ENCODE peak calls at places on chromosomes 7 and 10, in six cellular contexts. One of them, this sample, is unnamed.

GRCh38 chr7:158811461-158811860 is 17.8 kb downstream of the ESYT2 start:
- DNase-seq in iris pigment epithelial cell: peak; percentile 96
- DNase-seq in NCI-H2081: no peak
- DNase-seq in stimulated activated CD8-positive, alpha-beta memory T cell treated with anti-CD3 and anti-CD28 coated beads, Interleukin-4, amount 100 ng/mL, for 1 hour: no peak
- DNase-seq in NCI-H2227 treated with DMSO at 0.1 percent for 48 hours: no peak
- DNase-seq in AG09319: no peak
- DNase-seq in this sample: no peak

GRCh38 chr10:113752553-113752952 is 1.1 kb downstream of the PLEKHS1 start:
- DNase-seq in iris pigment epithelial cell: no peak
- DNase-seq in NCI-H2081: no peak
- DNase-seq in stimulated activated CD8-positive, alpha-beta memory T cell treated with anti-CD3 and anti-CD28 coated beads, Interleukin-4, amount 100 ng/mL, for 1 hour: no peak
- DNase-seq in NCI-H2227 treated with DMSO at 0.1 percent for 48 hours: no peak
- DNase-seq in AG09319: no peak
- DNase-seq in this sample: no peak

GRCh38 chr10:89352039-89352597 is 24.3 kb downstream of the IFIT3 start:
- DNase-seq in iris pigment epithelial cell: peak; percentile 98
- DNase-seq in NCI-H2081: no peak
- DNase-seq in stimulated activated CD8-positive, alpha-beta memory T cell treated with anti-CD3 and anti-CD28 coated beads, Interleukin-4, amount 100 ng/mL, for 1 hour: no peak
- DNase-seq in NCI-H2227 treated with DMSO at 0.1 percent for 48 hours: no peak
- DNase-seq in AG09319: peak; percentile 87
- DNase-seq in this sample: no peak

GRCh38 chr10:11934262-11934661 is 108.3 kb downstream of the UPF2 start:
- DNase-seq in iris pigment epithelial cell: peak; percentile 59
- DNase-seq in NCI-H2081: no peak
- DNase-seq in stimulated activated CD8-positive, alpha-beta memory T cell treated with anti-CD3 and anti-CD28 coated beads, Interleukin-4, amount 100 ng/mL, for 1 hour: no peak
- DNase-seq in NCI-H2227 treated with DMSO at 0.1 percent for 48 hours: no peak
- DNase-seq in AG09319: no peak
- DNase-seq in this sample: no peak

GRCh38 chr10:14353291-14353913 is 22.7 kb upstream of the FRMD4A start:
- DNase-seq in iris pigment epithelial cell: no peak
- DNase-seq in NCI-H2081: no peak
- DNase-seq in stimulated activated CD8-positive, alpha-beta memory T cell treated with anti-CD3 and anti-CD28 coated beads, Interleukin-4, amount 100 ng/mL, for 1 hour: no peak
- DNase-seq in NCI-H2227 treated with DMSO at 0.1 percent for 48 hours: no peak
- DNase-seq in AG09319: no peak
- DNase-seq in this sample: no peak

GRCh38 chr10:14838582-14839304 is 637 bp downstream of the HSPA14 start:
- DNase-seq in iris pigment epithelial cell: peak; percentile 26
- DNase-seq in NCI-H2081: no peak
- DNase-seq in stimulated activated CD8-positive, alpha-beta memory T cell treated with anti-CD3 and anti-CD28 coated beads, Interleukin-4, amount 100 ng/mL, for 1 hour: no peak
- DNase-seq in NCI-H2227 treated with DMSO at 0.1 percent for 48 hours: no peak
- DNase-seq in AG09319: no peak
- DNase-seq in this sample: peak; percentile 16

GRCh38 chr7:2970907-2971306 is 72.8 kb downstream of the CARD11 start:
- DNase-seq in iris pigment epithelial cell: no peak
- DNase-seq in NCI-H2081: no peak
- DNase-seq in stimulated activated CD8-positive, alpha-beta memory T cell treated with anti-CD3 and anti-CD28 coated beads, Interleukin-4, amount 100 ng/mL, for 1 hour: no peak
- DNase-seq in NCI-H2227 treated with DMSO at 0.1 percent for 48 hours: no peak
- DNase-seq in AG09319: no peak
- DNase-seq in this sample: no peak

GRCh38 chr7:1046722-1047679 is 2.7 kb downstream of the GPR146 start:
- DNase-seq in iris pigment epithelial cell: no peak
- DNase-seq in NCI-H2081: no peak
- DNase-seq in stimulated activated CD8-positive, alpha-beta memory T cell treated with anti-CD3 and anti-CD28 coated beads, Interleukin-4, amount 100 ng/mL, for 1 hour: no peak
- DNase-seq in NCI-H2227 treated with DMSO at 0.1 percent for 48 hours: no peak
- DNase-seq in AG09319: no peak
- DNase-seq in this sample: peak; percentile 19

GRCh38 chr7:77310982-77311381 is 105.2 kb downstream of the GSAP start:
- DNase-seq in iris pigment epithelial cell: no peak
- DNase-seq in NCI-H2081: no peak
- DNase-seq in stimulated activated CD8-positive, alpha-beta memory T cell treated with anti-CD3 and anti-CD28 coated beads, Interleukin-4, amount 100 ng/mL, for 1 hour: no peak
- DNase-seq in NCI-H2227 treated with DMSO at 0.1 percent for 48 hours: no peak
- DNase-seq in AG09319: no peak
- DNase-seq in this sample: no peak

GRCh38 chr10:60524541-60524940 is 134.9 kb upstream of the ANK3 start:
- DNase-seq in iris pigment epithelial cell: peak; percentile 86
- DNase-seq in NCI-H2081: no peak
- DNase-seq in stimulated activated CD8-positive, alpha-beta memory T cell treated with anti-CD3 and anti-CD28 coated beads, Interleukin-4, amount 100 ng/mL, for 1 hour: no peak
- DNase-seq in NCI-H2227 treated with DMSO at 0.1 percent for 48 hours: no peak
- DNase-seq in AG09319: no peak
- DNase-seq in this sample: no peak

GRCh38 chr7:74671573-74671972 is 14.1 kb downstream of the GTF2I start:
- DNase-seq in iris pigment epithelial cell: no peak
- DNase-seq in NCI-H2081: no peak
- DNase-seq in stimulated activated CD8-positive, alpha-beta memory T cell treated with anti-CD3 and anti-CD28 coated beads, Interleukin-4, amount 100 ng/mL, for 1 hour: no peak
- DNase-seq in NCI-H2227 treated with DMSO at 0.1 percent for 48 hours: no peak
- DNase-seq in AG09319: no peak
- DNase-seq in this sample: no peak

GRCh38 chr10:368579-369255 is 233.5 kb downstream of the ZMYND11 start:
- DNase-seq in iris pigment epithelial cell: no peak
- DNase-seq in NCI-H2081: no peak
- DNase-seq in stimulated activated CD8-positive, alpha-beta memory T cell treated with anti-CD3 and anti-CD28 coated beads, Interleukin-4, amount 100 ng/mL, for 1 hour: no peak
- DNase-seq in NCI-H2227 treated with DMSO at 0.1 percent for 48 hours: no peak
- DNase-seq in AG09319: no peak
- DNase-seq in this sample: no peak

GRCh38 chr7:121510858-121511482 is 114.9 kb upstream of the FAM3C start:
- DNase-seq in iris pigment epithelial cell: no peak
- DNase-seq in NCI-H2081: no peak
- DNase-seq in stimulated activated CD8-positive, alpha-beta memory T cell treated with anti-CD3 and anti-CD28 coated beads, Interleukin-4, amount 100 ng/mL, for 1 hour: no peak
- DNase-seq in NCI-H2227 treated with DMSO at 0.1 percent for 48 hours: no peak
- DNase-seq in AG09319: no peak
- DNase-seq in this sample: no peak

GRCh38 chr7:26061340-26062239 is 90.4 kb upstream of the NFE2L3 start:
- DNase-seq in iris pigment epithelial cell: peak; percentile 25
- DNase-seq in NCI-H2081: peak; percentile 93
- DNase-seq in stimulated activated CD8-positive, alpha-beta memory T cell treated with anti-CD3 and anti-CD28 coated beads, Interleukin-4, amount 100 ng/mL, for 1 hour: peak; percentile 21
- DNase-seq in NCI-H2227 treated with DMSO at 0.1 percent for 48 hours: peak; percentile 79
- DNase-seq in AG09319: no peak
- DNase-seq in this sample: peak; percentile 52

GRCh38 chr10:91409869-91410637 is at the start of gene HECTD2:
- DNase-seq in iris pigment epithelial cell: peak; percentile 80
- DNase-seq in NCI-H2081: peak; percentile 56
- DNase-seq in stimulated activated CD8-positive, alpha-beta memory T cell treated with anti-CD3 and anti-CD28 coated beads, Interleukin-4, amount 100 ng/mL, for 1 hour: peak; percentile 57
- DNase-seq in NCI-H2227 treated with DMSO at 0.1 percent for 48 hours: peak; percentile 68
- DNase-seq in AG09319: peak; percentile 36
- DNase-seq in this sample: peak; percentile 61

GRCh38 chr7:95199779-95200558 is 124.4 kb downstream of the PON1 start:
- DNase-seq in iris pigment epithelial cell: peak; percentile 51
- DNase-seq in NCI-H2081: peak; percentile 63
- DNase-seq in stimulated activated CD8-positive, alpha-beta memory T cell treated with anti-CD3 and anti-CD28 coated beads, Interleukin-4, amount 100 ng/mL, for 1 hour: no peak
- DNase-seq in NCI-H2227 treated with DMSO at 0.1 percent for 48 hours: peak; percentile 80
- DNase-seq in AG09319: no peak
- DNase-seq in this sample: no peak

GRCh38 chr10:103660364-103661197 is 167.1 kb downstream of the NEURL1 start:
- DNase-seq in iris pigment epithelial cell: peak; percentile 66
- DNase-seq in NCI-H2081: peak; percentile 50
- DNase-seq in stimulated activated CD8-positive, alpha-beta memory T cell treated with anti-CD3 and anti-CD28 coated beads, Interleukin-4, amount 100 ng/mL, for 1 hour: no peak
- DNase-seq in NCI-H2227 treated with DMSO at 0.1 percent for 48 hours: no peak
- DNase-seq in AG09319: no peak
- DNase-seq in this sample: no peak

GRCh38 chr7:129434846-129435318 is 650 bp downstream of the STRIP2 start:
- DNase-seq in iris pigment epithelial cell: peak; percentile 31
- DNase-seq in NCI-H2081: no peak
- DNase-seq in stimulated activated CD8-positive, alpha-beta memory T cell treated with anti-CD3 and anti-CD28 coated beads, Interleukin-4, amount 100 ng/mL, for 1 hour: no peak
- DNase-seq in NCI-H2227 treated with DMSO at 0.1 percent for 48 hours: peak; percentile 55
- DNase-seq in AG09319: no peak
- DNase-seq in this sample: no peak